ENCODE peak calls at places on chromosome 12, in eight cellular contexts. D, F, C, S, P, T, R and N are unnamed samples.

GRCh38 chr12:12224240-12224940 is 42.5 kb downstream of the LRP6 start:
- DNase-seq in D (no peak), F (no peak), C (no peak), S (no peak), P (no peak), T (no peak), R (no peak), N (no peak)

GRCh38 chr12:67981236-67982164 is 7.7 kb upstream of the IFNG-AS1 start:
- DNase-seq in D (peak; percentile 81), F (no peak), C (no peak), S (no peak), P (no peak), T (no peak), R (peak; percentile 44), N (no peak)

GRCh38 chr12:32230607-32230982 is 123.9 kb downstream of the BICD1 start:
- DNase-seq in D (no peak), F (no peak), C (no peak), S (no peak), P (no peak), T (no peak), R (no peak), N (no peak)

GRCh38 chr12:55067701-55068100 is 47.9 kb downstream of the NEUROD4 start:
- DNase-seq in D (no peak), F (no peak), C (no peak), S (no peak), P (no peak), T (no peak), R (no peak), N (no peak)

GRCh38 chr12:53232641-53233538 is 881 bp upstream of the RARG start:
- DNase-seq in D (peak; percentile 87), F (no peak), C (no peak), S (no peak), P (no peak), T (peak; percentile 28), R (peak; percentile 63), N (no peak)

GRCh38 chr12:53381739-53382630 is 2.0 kb downstream of the SP1 start:
- DNase-seq in D (peak; percentile 97), F (peak; percentile 33), C (no peak), S (no peak), P (peak; percentile 53), T (no peak), R (peak; percentile 98), N (peak; percentile 72)

GRCh38 chr12:53938276-53939140 is at the start of gene HOXC13:
- DNase-seq in D (peak; percentile 70), F (no peak), C (peak; percentile 44), S (peak; percentile 12), P (peak; percentile 71), T (no peak), R (peak; percentile 100), N (peak; percentile 40)

GRCh38 chr12:121814429-121815119 is 10.8 kb downstream of the SETD1B start:
- DNase-seq in D (no peak), F (no peak), C (no peak), S (no peak), P (no peak), T (no peak), R (no peak), N (no peak)

GRCh38 chr12:60100150-60100549 is 504.3 kb downstream of the SLC16A7 start:
- DNase-seq in D (no peak), F (no peak), C (no peak), S (no peak), P (no peak), T (no peak), R (no peak), N (no peak)

GRCh38 chr12:104669851-104670337 is 213.1 kb downstream of the CHST11 start:
- DNase-seq in D (peak; percentile 44), F (peak; percentile 28), C (no peak), S (peak; percentile 61), P (no peak), T (no peak), R (no peak), N (peak; percentile 77)

GRCh38 chr12:128940090-128940888 is 87.0 kb downstream of the GLT1D1 start:
- DNase-seq in D (peak; percentile 9), F (no peak), C (no peak), S (no peak), P (no peak), T (no peak), R (no peak), N (no peak)

GRCh38 chr12:83130178-83130577 is 443.5 kb downstream of the TMTC2 start:
- DNase-seq in D (no peak), F (no peak), C (no peak), S (no peak), P (no peak), T (no peak), R (no peak), N (no peak)

GRCh38 chr12:62646566-62646965 is 179.9 kb downstream of the MON2 start:
- DNase-seq in D (no peak), F (no peak), C (no peak), S (no peak), P (no peak), T (no peak), R (no peak), N (no peak)

GRCh38 chr12:75815756-75816155 is 215.8 kb downstream of the PHLDA1 start:
- DNase-seq in D (peak; percentile 16), F (no peak), C (no peak), S (no peak), P (no peak), T (no peak), R (peak; percentile 22), N (no peak)

GRCh38 chr12:39065455-39065854 is 160.1 kb upstream of the CPNE8 start:
- DNase-seq in D (no peak), F (no peak), C (no peak), S (no peak), P (no peak), T (no peak), R (no peak), N (no peak)

GRCh38 chr12:11773889-11774677 is 124.6 kb downstream of the ETV6 start:
- DNase-seq in D (no peak), F (no peak), C (no peak), S (no peak), P (no peak), T (no peak), R (no peak), N (no peak)

GRCh38 chr12:464484-465267 is 4.9 kb downstream of the B4GALNT3 start:
- DNase-seq in D (no peak), F (no peak), C (no peak), S (no peak), P (no peak), T (no peak), R (no peak), N (no peak)

GRCh38 chr12:45284096-45284901 is 68.4 kb downstream of the ANO6 start:
- DNase-seq in D (peak; percentile 14), F (no peak), C (no peak), S (no peak), P (no peak), T (no peak), R (peak; percentile 82), N (no peak)

GRCh38 chr12:1213205-1213604 is 222.2 kb downstream of the ERC1 start:
- DNase-seq in D (no peak), F (no peak), C (peak; percentile 35), S (no peak), P (peak; percentile 71), T (peak; percentile 31), R (no peak), N (peak; percentile 25)